ENCODE peak calls at places on chromosome 19, in six cellular contexts. One of them, this sample, is unnamed.

GRCh38 chr19:18053571-18054219 is 33.0 kb downstream of the IL12RB1 start:
- DNase-seq in H1: no peak
- DNase-seq in WTC11: no peak
- DNase-seq in NCI-H1092 treated with DMSO at 0.1 percent for 48 hours: no peak
- DNase-seq in GM13976: no peak
- DNase-seq in A172: peak; percentile 36
- DNase-seq in this sample: no peak

GRCh38 chr19:13007292-13008045 is 12.2 kb downstream of the NFIX start:
- DNase-seq in A172: no peak
- DNase-seq in H1: no peak
- DNase-seq in NCI-H1092 treated with DMSO at 0.1 percent for 48 hours: no peak
- DNase-seq in GM13976: no peak
- DNase-seq in WTC11: no peak
- DNase-seq in this sample: no peak

GRCh38 chr19:7699422-7700127 is 2.4 kb downstream of the FCER2 start:
- DNase-seq in A172: peak; percentile 20
- DNase-seq in H1: no peak
- DNase-seq in NCI-H1092 treated with DMSO at 0.1 percent for 48 hours: no peak
- DNase-seq in WTC11: no peak
- DNase-seq in GM13976: peak; percentile 77
- DNase-seq in this sample: no peak

GRCh38 chr19:32397736-32398135 is 7.8 kb upstream of the DPY19L3 start:
- DNase-seq in H1: no peak
- DNase-seq in A172: peak; percentile 42
- DNase-seq in GM13976: no peak
- DNase-seq in NCI-H1092 treated with DMSO at 0.1 percent for 48 hours: no peak
- DNase-seq in WTC11: no peak
- DNase-seq in this sample: no peak

GRCh38 chr19:29843180-29844051 is 31.6 kb downstream of the CCNE1 start:
- DNase-seq in WTC11: peak; percentile 34
- DNase-seq in GM13976: peak; percentile 47
- DNase-seq in NCI-H1092 treated with DMSO at 0.1 percent for 48 hours: no peak
- DNase-seq in A172: no peak
- DNase-seq in H1: peak; percentile 63
- DNase-seq in this sample: no peak

GRCh38 chr19:48353682-48354081 is 10.1 kb downstream of the TMEM143 start:
- DNase-seq in NCI-H1092 treated with DMSO at 0.1 percent for 48 hours: no peak
- DNase-seq in H1: no peak
- DNase-seq in WTC11: no peak
- DNase-seq in A172: no peak
- DNase-seq in GM13976: no peak
- DNase-seq in this sample: no peak

GRCh38 chr19:5987077-5987818 is 9.3 kb upstream of the RANBP3 start:
- DNase-seq in WTC11: peak; percentile 84
- DNase-seq in NCI-H1092 treated with DMSO at 0.1 percent for 48 hours: peak; percentile 76
- DNase-seq in A172: peak; percentile 83
- DNase-seq in GM13976: peak; percentile 80
- DNase-seq in H1: peak; percentile 87
- DNase-seq in this sample: peak; percentile 72

GRCh38 chr19:23263870-23264590 is 13.8 kb upstream of the ZNF724 start:
- DNase-seq in NCI-H1092 treated with DMSO at 0.1 percent for 48 hours: no peak
- DNase-seq in GM13976: no peak
- DNase-seq in WTC11: no peak
- DNase-seq in A172: no peak
- DNase-seq in H1: no peak
- DNase-seq in this sample: no peak

GRCh38 chr19:30402790-30403189 is 30.6 kb downstream of the ZNF536 start:
- DNase-seq in NCI-H1092 treated with DMSO at 0.1 percent for 48 hours: no peak
- DNase-seq in GM13976: no peak
- DNase-seq in A172: no peak
- DNase-seq in WTC11: no peak
- DNase-seq in H1: peak; percentile 42
- DNase-seq in this sample: no peak